ENCODE peak calls at places on chromosomes 7 and 10, in four cellular contexts. A is central memory CD4-positive, alpha-beta T cell; R is stimulated activated CD8-positive, alpha-beta memory T cell treated with anti-CD3 and anti-CD28 coated beads, Interleukin-7, amount 100 ng/mL, for 4 hours; G is GM20000. X is an unnamed sample.

GRCh38 chr7:81869670-81870069 is 99.8 kb upstream of the HGF start:
- DNase-seq in A (no peak), G (no peak), R (no peak), X (no peak)

GRCh38 chr10:59844436-59844835 is 61.9 kb downstream of the CCDC6 start:
- DNase-seq in A (no peak), G (no peak), R (no peak), X (no peak)

GRCh38 chr7:87875151-87876039 is 765 bp downstream of the SLC25A40 start:
- DNase-seq in G (peak; percentile 36), A (peak; percentile 17), R (no peak), X (peak; percentile 19)

GRCh38 chr7:91465595-91466061 is 201.4 kb downstream of the FZD1 start:
- DNase-seq in G (no peak), A (no peak), R (no peak), X (peak; percentile 4)

GRCh38 chr7:29684787-29685650 is 121.3 kb upstream of the WIPF3 start:
- DNase-seq in A (peak; percentile 10), G (peak; percentile 41), R (no peak), X (peak; percentile 57)

GRCh38 chr10:103276941-103277712 is at the start of gene INA:
- DNase-seq in G (peak; percentile 69), A (no peak), R (no peak), X (peak; percentile 41)

GRCh38 chr10:125768217-125768616 is 7.4 kb downstream of the MMP21 start:
- DNase-seq in G (no peak), A (no peak), R (no peak), X (peak; percentile 27)

GRCh38 chr10:60896033-60896432 is 48.0 kb downstream of the RHOBTB1 start:
- DNase-seq in G (no peak), R (no peak), A (no peak), X (peak; percentile 83)

GRCh38 chr7:109226699-109227098 is 657.0 kb downstream of the DNAJB9 start:
- DNase-seq in G (no peak), A (no peak), R (no peak), X (no peak)

GRCh38 chr10:23558361-23558799 is 119.5 kb downstream of the OTUD1 start:
- DNase-seq in R (no peak), G (no peak), A (no peak), X (no peak)

GRCh38 chr10:18566177-18566576 is 85.2 kb downstream of the NSUN6 start:
- DNase-seq in G (no peak), R (no peak), A (no peak), X (no peak)

GRCh38 chr10:71268247-71268691 is 50.8 kb upstream of the SLC29A3 start:
- DNase-seq in R (no peak), G (no peak), A (no peak), X (peak; percentile 60)

GRCh38 chr7:5689118-5689517 is 92.3 kb downstream of the RNF216 start:
- DNase-seq in R (peak; percentile 41), G (no peak), A (peak; percentile 77), X (peak; percentile 68)

GRCh38 chr10:49615213-49615612 is 1.4 kb downstream of the CHAT start:
- DNase-seq in A (no peak), G (peak; percentile 35), R (no peak), X (no peak)

GRCh38 chr7:47380325-47381131 is 201.4 kb downstream of the TNS3 start:
- DNase-seq in G (no peak), A (no peak), R (no peak), X (peak; percentile 81)

GRCh38 chr10:114100848-114101741 is 57.4 kb downstream of the ADRB1 start:
- DNase-seq in R (no peak), A (no peak), G (no peak), X (peak; percentile 66)

GRCh38 chr7:70571986-70572385 is 560.0 kb upstream of the GALNT17 start:
- DNase-seq in G (no peak), R (no peak), A (no peak), X (no peak)

GRCh38 chr7:69728299-69728698 is 130.0 kb downstream of the AUTS2 start:
- DNase-seq in G (no peak), R (no peak), A (no peak), X (no peak)

GRCh38 chr10:30058570-30059132 is 735 bp downstream of the JCAD start:
- DNase-seq in G (no peak), A (no peak), R (no peak), X (no peak)

GRCh38 chr7:140238778-140239652 is 62.2 kb upstream of the KDM7A start:
- DNase-seq in G (no peak), A (no peak), R (no peak), X (no peak)

GRCh38 chr10:77836299-77836820 is 90.2 kb downstream of the DLG5 start:
- DNase-seq in G (peak; percentile 54), A (peak; percentile 89), R (peak; percentile 38), X (peak; percentile 58)

GRCh38 chr10:24432478-24433416 is 223.8 kb downstream of the KIAA1217 start:
- DNase-seq in A (no peak), R (no peak), G (no peak), X (no peak)

GRCh38 chr7:104982308-104982755 is 31.7 kb upstream of the KMT2E start:
- DNase-seq in R (no peak), G (no peak), A (no peak), X (peak; percentile 94)

GRCh38 chr7:155344270-155344617 is 46.6 kb downstream of the INSIG1 start:
- DNase-seq in R (no peak), G (peak; percentile 81), A (no peak), X (no peak)